ENCODE peak calls at places on chromosome 4, in five cellular contexts. P is DND-41, D is heart right ventricle, Q is sigmoid colon, L is MM.1S. G is an unnamed sample.
A peak's percentile ranks its signal among the peaks of the same experiment; 100 is the strongest.

GRCh38 chr4:133385161-133385954 is 236.3 kb downstream of the PCDH10 start:
- DNase-seq in D (no peak), Q (no peak), P (no peak), L (no peak), G (no peak)

GRCh38 chr4:139633661-139634060 is 32.0 kb upstream of the MGST2 start:
- DNase-seq in L (no peak), Q (no peak), P (no peak), D (peak; percentile 34), G (peak; percentile 43)

GRCh38 chr4:177562859-177563258 is 120.6 kb upstream of the AGA start:
- DNase-seq in P (no peak), Q (no peak), D (no peak), L (no peak), G (no peak)

GRCh38 chr4:53579826-53580225 is 11.5 kb downstream of the LNX1 start:
- DNase-seq in Q (no peak), P (no peak), D (no peak), L (no peak), G (no peak)

GRCh38 chr4:141713771-141714445 is 77.5 kb downstream of the IL15 start:
- DNase-seq in L (no peak), P (no peak), Q (no peak), D (no peak), G (no peak)

GRCh38 chr4:80619070-80619674 is 283.6 kb downstream of the CFAP299 start:
- DNase-seq in P (no peak), Q (no peak), L (peak; percentile 31), D (no peak), G (no peak)

GRCh38 chr4:109979932-109980717 is 67.4 kb downstream of the EGF start:
- DNase-seq in L (no peak), D (no peak), Q (no peak), P (no peak), G (no peak)

GRCh38 chr4:8192748-8193738 is 6.0 kb upstream of the SH3TC1 start:
- DNase-seq in P (peak; percentile 32), L (peak; percentile 69), D (peak; percentile 56), Q (no peak), G (peak; percentile 85)

GRCh38 chr4:186932196-186932595 is 208.5 kb upstream of the FAT1 start:
- DNase-seq in L (no peak), Q (no peak), P (no peak), D (no peak), G (no peak)

GRCh38 chr4:181650033-181650825 is 593.0 kb upstream of the TENM3 start:
- DNase-seq in P (no peak), L (no peak), Q (no peak), D (no peak), G (no peak)

GRCh38 chr4:721261-722171 is 15.9 kb downstream of the PCGF3 start:
- DNase-seq in D (peak; percentile 36), P (no peak), Q (no peak), L (no peak), G (no peak)

GRCh38 chr4:99945718-99946345 is 586 bp downstream of the DNAJB14 start:
- DNase-seq in D (peak; percentile 20), P (no peak), Q (peak; percentile 66), L (peak; percentile 33), G (no peak)

GRCh38 chr4:168710353-168710946 is 213.6 kb downstream of the PALLD start:
- DNase-seq in Q (no peak), L (peak; percentile 40), D (peak; percentile 36), P (no peak), G (peak; percentile 58)

GRCh38 chr4:14856076-14856926 is 146.0 kb upstream of the CPEB2 start:
- DNase-seq in P (no peak), L (no peak), D (peak; percentile 17), Q (peak; percentile 87), G (peak; percentile 71)

GRCh38 chr4:38675167-38676121 is 11.4 kb downstream of the KLF3 start:
- DNase-seq in D (peak; percentile 85), L (peak; percentile 87), Q (peak; percentile 88), P (peak; percentile 77), G (peak; percentile 87)

DNA sequence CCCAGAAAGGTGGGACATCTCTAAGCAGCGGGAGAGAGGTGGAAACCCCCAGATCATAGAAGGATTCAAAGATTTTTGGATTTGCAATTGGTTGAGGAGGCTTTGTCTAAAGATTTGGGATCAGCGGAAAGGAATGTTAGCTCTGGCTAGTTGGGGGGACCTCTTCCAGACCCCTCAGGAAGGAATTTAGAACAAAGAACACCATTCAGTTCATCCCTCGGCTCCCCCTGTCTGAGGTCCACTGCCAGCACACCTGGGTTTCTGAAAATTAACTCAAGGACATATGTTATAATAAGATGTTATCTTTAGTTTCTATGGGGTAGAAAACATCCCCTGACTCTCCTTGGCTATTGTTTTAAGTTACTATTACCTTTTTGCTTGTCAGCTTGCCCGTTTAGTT is 163.6 kb downstream of the CEP135 start:
- DNase-seq in L (no peak), P (no peak), Q (no peak), D (no peak), G (no peak)
- TF ChIP-seq CTCF in L (no peak), P (no peak), Q (no peak), D (no peak), G (no peak)

DNA sequence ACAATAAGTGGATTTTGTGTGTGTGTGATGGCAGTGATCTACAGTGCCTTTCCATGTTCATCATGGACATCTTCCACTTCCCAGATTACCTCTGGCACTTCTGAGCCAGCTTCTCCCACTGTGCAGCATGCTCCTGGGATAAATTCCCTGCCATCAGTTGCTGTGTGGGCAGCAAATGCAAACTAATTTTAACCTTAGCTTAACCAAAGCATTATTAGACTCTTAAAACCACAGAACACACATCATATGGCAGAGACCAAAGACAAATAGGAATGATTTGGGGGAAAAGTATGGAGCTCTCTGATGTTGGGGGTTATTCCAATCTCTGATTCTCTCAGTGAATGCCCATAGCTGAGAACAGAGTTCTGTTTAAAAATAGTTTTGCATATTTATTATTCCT is 567.5 kb downstream of the IQCM start:
- DNase-seq in L (no peak), Q (no peak), D (no peak), P (no peak), G (no peak)
- H3K9me3 ChIP-seq in L (no peaks in the 10 kb centered on the region), Q (no peaks in the 10 kb centered on the region), D (no peaks in the 10 kb centered on the region), P (no peaks in the 10 kb centered on the region), G (no peaks in the 10 kb centered on the region)

GRCh38 chr4:151012376-151012775 is 2.7 kb downstream of the LRBA start:
- DNase-seq in L (no peak), Q (no peak), P (no peak), D (no peak), G (no peak)
- H3K4me3 ChIP-seq in L (no peak overlapping the region), Q (no peak overlapping the region), P (no peak overlapping the region), D (no peak overlapping the region), G (no peak overlapping the region)

GRCh38 chr4:120692964-120693363 is 229.6 kb downstream of the PRDM5 start:
- DNase-seq in D (no peak), L (no peak), P (no peak), Q (no peak), G (no peak)
- TF ChIP-seq CTCF in D (no peak), L (no peak), P (no peak), Q (no peak), G (no peak)

G was measured in body of pancreas.